ENCODE peak calls at places on chromosome 17, in six cellular contexts. P, N, C, L, G and M are unnamed samples.

GRCh38 chr17:58210922-58211321 is 8.1 kb downstream of the MKS1 start:
- DNase-seq in N (no peak), P (no peak), G (no peak), L (no peak), C (no peak), M (no peak)

GRCh38 chr17:64148699-64149098 is 18.8 kb upstream of the ERN1 start:
- DNase-seq in L (peak), G (no peak), N (peak), P (peak), C (peak), M (peak)

GRCh38 chr17:15404116-15404730 is 62.8 kb upstream of the TEKT3 start:
- DNase-seq in N (no peak), L (no peak), G (no peak), P (no peak), C (peak), M (no peak)

GRCh38 chr17:28365487-28365886 is 488 bp upstream of the SEBOX start:
- DNase-seq in P (no peak), N (no peak), C (no peak), G (no peak), L (no peak), M (no peak)

GRCh38 chr17:10216213-10216982 is 18.0 kb upstream of the GAS7 start:
- DNase-seq in G (no peak), C (no peak), N (no peak), P (no peak), L (no peak), M (no peak)

GRCh38 chr17:42122371-42123303 is at the start of gene HSPB9:
- DNase-seq in C (peak), L (no peak), N (no peak), P (peak), G (no peak), M (no peak)

GRCh38 chr17:41457656-41458055 is 9.5 kb downstream of the KRT32 start:
- DNase-seq in P (no peak), G (no peak), L (no peak), C (no peak), N (no peak), M (no peak)

GRCh38 chr17:47257651-47258339 is 4.2 kb downstream of the ITGB3 start:
- DNase-seq in P (peak), G (no peak), C (no peak), L (no peak), N (no peak), M (no peak)

GRCh38 chr17:1203111-1203966 is 23.6 kb upstream of the ABR start:
- DNase-seq in P (peak), N (peak), C (peak), L (no peak), G (no peak), M (peak)

GRCh38 chr17:22310717-22311686 is 618.7 kb downstream of the KCNJ18 start:
- DNase-seq in P (no peak), N (no peak), G (no peak), C (no peak), L (no peak), M (peak)

GRCh38 chr17:17039911-17040310 is 2.3 kb upstream of the MPRIP start:
- DNase-seq in C (no peak), L (no peak), P (no peak), G (no peak), N (no peak), M (no peak)

GRCh38 chr17:43587647-43588046 is 41.5 kb upstream of the ETV4 start:
- DNase-seq in P (no peak), L (no peak), C (no peak), N (no peak), G (no peak), M (no peak)

GRCh38 chr17:74863420-74864296 is 4.0 kb upstream of the GRIN2C start:
- DNase-seq in C (no peak), G (no peak), N (no peak), L (no peak), P (no peak), M (no peak)

GRCh38 chr17:29165800-29166506 is 14.2 kb downstream of the MYO18A start:
- DNase-seq in C (no peak), N (no peak), L (no peak), P (no peak), G (no peak), M (no peak)

GRCh38 chr17:7136266-7136877 is 21.8 kb upstream of the ASGR2 start:
- DNase-seq in C (peak), G (peak), P (peak), L (peak), N (peak), M (peak)

GRCh38 chr17:14762736-14763479 is 462.0 kb downstream of the HS3ST3B1 start:
- DNase-seq in C (no peak), N (no peak), L (no peak), P (no peak), G (no peak), M (no peak)

GRCh38 chr17:56521439-56522141 is 71.9 kb upstream of the NOG start:
- DNase-seq in C (no peak), L (no peak), G (no peak), N (no peak), P (no peak), M (no peak)

GRCh38 chr17:44910231-44911106 is 4.8 kb downstream of the GFAP start:
- DNase-seq in L (no peak), N (no peak), P (no peak), G (no peak), C (no peak), M (no peak)

GRCh38 chr17:37813753-37814152 is 68.9 kb upstream of the HNF1B start:
- DNase-seq in L (no peak), N (no peak), G (no peak), C (no peak), P (peak), M (no peak)

GRCh38 chr17:71440513-71440912 is 680.3 kb upstream of the SOX9 start:
- DNase-seq in G (no peak), L (no peak), N (no peak), C (no peak), P (no peak), M (no peak)

GRCh38 chr17:79695293-79696158 is 35.2 kb upstream of the ENPP7 start:
- DNase-seq in L (no peak), G (no peak), P (no peak), C (peak), N (no peak), M (no peak)

GRCh38 chr17:6752068-6752909 is 3.6 kb upstream of the XAF1 start:
- DNase-seq in N (no peak), L (peak), C (peak), G (no peak), P (peak), M (no peak)

GRCh38 chr17:21029032-21029431 is 13.8 kb downstream of the USP22 start:
- DNase-seq in L (no peak), G (no peak), N (peak), P (peak), C (no peak), M (no peak)

GRCh38 chr17:81923302-81924260 is 4.0 kb downstream of the MAFG start:
- DNase-seq in L (peak), P (peak), G (no peak), N (no peak), C (peak), M (no peak)

GRCh38 chr17:35046740-35047283 is 16.7 kb downstream of the RFFL start:
- DNase-seq in G (peak), L (no peak), C (no peak), N (peak), P (peak), M (no peak)

GRCh38 chr17:8275421-8276290 is 12.8 kb upstream of the RANGRF start:
- DNase-seq in P (no peak), C (no peak), N (no peak), G (no peak), L (no peak), M (no peak)

GRCh38 chr17:44932526-44933097 is 15.0 kb downstream of the KIF18B start:
- DNase-seq in N (no peak), P (no peak), G (no peak), C (no peak), L (no peak), M (no peak)

GRCh38 chr17:9468532-9468931 is 107.1 kb downstream of the STX8 start:
- DNase-seq in G (no peak), N (no peak), P (no peak), C (no peak), L (peak), M (no peak)